ENCODE peak calls at places on chromosomes 13 and 19, in five cellular contexts. One of them, this sample, is unnamed.

GRCh38 chr13:28185256-28185655 is 46.9 kb downstream of the PAN3 start:
- DNase-seq in fibroblast of the aortic adventitia: peak; percentile 7
- DNase-seq in thyroid gland: no peak
- DNase-seq in SK-MEL-5: no peak
- DNase-seq in amniotic stem cell: no peak
- DNase-seq in this sample: no peak

GRCh38 chr13:28138756-28139470 is 568 bp downstream of the PAN3 start:
- DNase-seq in fibroblast of the aortic adventitia: peak; percentile 89
- DNase-seq in thyroid gland: peak; percentile 81
- DNase-seq in amniotic stem cell: peak; percentile 40
- DNase-seq in SK-MEL-5: peak; percentile 81
- DNase-seq in this sample: peak; percentile 10

GRCh38 chr13:110062077-110062776 is 244.7 kb downstream of the COL4A1 start:
- DNase-seq in amniotic stem cell: no peak
- DNase-seq in fibroblast of the aortic adventitia: peak; percentile 9
- DNase-seq in thyroid gland: peak; percentile 60
- DNase-seq in SK-MEL-5: no peak
- DNase-seq in this sample: no peak

GRCh38 chr19:16338470-16339360 is 14.1 kb downstream of the KLF2 start:
- DNase-seq in amniotic stem cell: peak; percentile 77
- DNase-seq in fibroblast of the aortic adventitia: peak; percentile 94
- DNase-seq in SK-MEL-5: no peak
- DNase-seq in thyroid gland: peak; percentile 37
- DNase-seq in this sample: no peak

GRCh38 chr13:50893211-50893852 is 16.3 kb upstream of the RNASEH2B start:
- DNase-seq in thyroid gland: no peak
- DNase-seq in fibroblast of the aortic adventitia: peak; percentile 18
- DNase-seq in amniotic stem cell: no peak
- DNase-seq in SK-MEL-5: no peak
- DNase-seq in this sample: no peak

GRCh38 chr13:75217949-75218348 is 264.0 kb downstream of the TBC1D4 start:
- DNase-seq in thyroid gland: no peak
- DNase-seq in amniotic stem cell: no peak
- DNase-seq in fibroblast of the aortic adventitia: peak; percentile 45
- DNase-seq in SK-MEL-5: peak; percentile 8
- DNase-seq in this sample: no peak

GRCh38 chr19:940591-941291 is 14.9 kb downstream of the ARID3A start:
- DNase-seq in amniotic stem cell: no peak
- DNase-seq in SK-MEL-5: no peak
- DNase-seq in thyroid gland: peak; percentile 83
- DNase-seq in fibroblast of the aortic adventitia: peak; percentile 83
- DNase-seq in this sample: peak; percentile 70

GRCh38 chr19:40144151-40144550 is 47.1 kb upstream of the MAP3K10 start:
- DNase-seq in thyroid gland: no peak
- DNase-seq in amniotic stem cell: no peak
- DNase-seq in SK-MEL-5: no peak
- DNase-seq in fibroblast of the aortic adventitia: peak; percentile 22
- DNase-seq in this sample: no peak

GRCh38 chr13:87527036-87527435 is 144.1 kb upstream of the SLITRK5 start:
- DNase-seq in fibroblast of the aortic adventitia: no peak
- DNase-seq in SK-MEL-5: no peak
- DNase-seq in thyroid gland: no peak
- DNase-seq in amniotic stem cell: no peak
- DNase-seq in this sample: no peak

GRCh38 chr19:45202637-45203036 is 24.1 kb downstream of the BLOC1S3 start:
- DNase-seq in SK-MEL-5: no peak
- DNase-seq in thyroid gland: no peak
- DNase-seq in fibroblast of the aortic adventitia: no peak
- DNase-seq in amniotic stem cell: no peak
- DNase-seq in this sample: no peak

GRCh38 chr13:106859505-106859904 is 291.6 kb upstream of the ARGLU1 start:
- DNase-seq in SK-MEL-5: no peak
- DNase-seq in amniotic stem cell: no peak
- DNase-seq in thyroid gland: peak; percentile 2
- DNase-seq in fibroblast of the aortic adventitia: no peak
- DNase-seq in this sample: no peak

This sample was measured in brain pericyte.